ENCODE peak calls at places on chromosomes 7 and 10, in four cellular contexts. G, T, I and S are unnamed samples.

GRCh38 chr7:151599401-151600227 is 79.9 kb upstream of the RHEB start:
- DNase-seq in T (peak; percentile 94), G (no peak), I (no peak), S (no peak)

GRCh38 chr7:124085168-124085567 is 52.3 kb upstream of the TMEM229A start:
- DNase-seq in I (peak; percentile 91), T (no peak), G (no peak), S (no peak)

GRCh38 chr10:131818510-131819234 is 82.1 kb upstream of the PPP2R2D start:
- DNase-seq in G (no peak), T (no peak), I (no peak), S (peak; percentile 6)

GRCh38 chr7:107958764-107959526 is 44.0 kb downstream of the LAMB1 start:
- DNase-seq in T (no peak), G (no peak), I (no peak), S (no peak)

GRCh38 chr7:79284226-79284625 is 169.2 kb downstream of the MAGI2 start:
- DNase-seq in T (no peak), I (no peak), G (no peak), S (no peak)

GRCh38 chr10:49379596-49380410 is 16.1 kb downstream of the DRGX start:
- DNase-seq in I (no peak), T (peak; percentile 3), G (no peak), S (no peak)

GRCh38 chr10:128028508-128029279 is 97.5 kb downstream of the MKI67 start:
- DNase-seq in G (no peak), T (no peak), I (no peak), S (no peak)

GRCh38 chr10:103929396-103929921 is 11.5 kb upstream of the STN1 start:
- DNase-seq in T (no peak), I (no peak), G (no peak), S (no peak)

GRCh38 chr10:81532403-81532802 is 342.6 kb upstream of the NRG3 start:
- DNase-seq in T (no peak), G (no peak), I (no peak), S (no peak)

GRCh38 chr7:157537056-157537455 is 200.3 kb downstream of the DNAJB6 start:
- DNase-seq in T (no peak), I (no peak), G (no peak), S (no peak)

GRCh38 chr7:17233643-17234397 is 64.6 kb upstream of the AHR start:
- DNase-seq in G (peak; percentile 39), I (no peak), T (no peak), S (no peak)

GRCh38 chr10:131274133-131274880 is 37.2 kb downstream of the TCERG1L start:
- DNase-seq in I (no peak), T (no peak), G (no peak), S (no peak)

GRCh38 chr10:34918060-34918840 is 103.2 kb upstream of the PARD3 start:
- DNase-seq in I (no peak), G (no peak), T (no peak), S (no peak)

GRCh38 chr10:110522365-110522988 is 24.8 kb downstream of the DUSP5 start:
- DNase-seq in T (no peak), G (no peak), I (no peak), S (no peak)

GRCh38 chr7:93819699-93820098 is 70.9 kb downstream of the TFPI2 start:
- DNase-seq in I (no peak), T (no peak), G (no peak), S (no peak)

GRCh38 chr10:49539320-49539885 is 482 bp upstream of the ERCC6 start:
- DNase-seq in T (peak; percentile 58), G (peak; percentile 50), I (peak; percentile 48), S (no peak)

GRCh38 chr7:130995252-130996081 is 261.5 kb upstream of the KLF14 start:
- DNase-seq in T (no peak), I (no peak), G (no peak), S (no peak)

GRCh38 chr10:90969947-90970673 is 49.2 kb upstream of the ANKRD1 start:
- DNase-seq in I (no peak), T (peak; percentile 2), G (no peak), S (no peak)

GRCh38 chr7:102967798-102968197 is 55.0 kb downstream of the LRRC17 start:
- DNase-seq in T (peak; percentile 31), G (no peak), I (no peak), S (no peak)

GRCh38 chr7:29569648-29570047 is 6.0 kb downstream of the PRR15 start:
- DNase-seq in G (no peak), I (no peak), T (no peak), S (no peak)